ENCODE peak calls at places on chromosomes 12 and 14, in seven cellular contexts. E is naive thymus-derived CD8-positive, alpha-beta T cell; N is Daoy; R is renal cortical epithelial cell; D is CD8-positive, alpha-beta T cell; W is brain microvascular endothelial cell; X is pancreas. H is an unnamed sample.

GRCh38 chr12:122545855-122546254 is 18.8 kb downstream of the KNTC1 start:
- DNase-seq in E (no peak), N (no peak), R (no peak), D (no peak), W (no peak), X (no peak), H (no peak)

GRCh38 chr12:4302881-4303280 is 18.1 kb upstream of the TIGAR start:
- DNase-seq in E (no peak), N (no peak), R (no peak), D (no peak), W (no peak), X (no peak), H (no peak)

GRCh38 chr12:113591480-113591971 is 119.9 kb upstream of the LHX5 start:
- DNase-seq in E (no peak), N (peak; percentile 84), R (no peak), D (no peak), W (no peak), X (no peak), H (peak; percentile 51)

GRCh38 chr12:97288526-97288925 is 174.1 kb upstream of the RMST start:
- DNase-seq in E (no peak), N (no peak), R (no peak), D (no peak), W (no peak), X (no peak), H (no peak)

GRCh38 chr12:13156277-13156676 is 40.2 kb upstream of the EMP1 start:
- DNase-seq in E (no peak), N (no peak), R (no peak), D (no peak), W (peak; percentile 49), X (no peak), H (no peak)

GRCh38 chr12:98653866-98654493 is 8.9 kb downstream of the APAF1 start:
- DNase-seq in E (no peak), N (peak; percentile 46), R (peak; percentile 75), D (no peak), W (no peak), X (no peak), H (peak; percentile 51)

GRCh38 chr12:40312982-40313576 is 88.3 kb downstream of the LRRK2 start:
- DNase-seq in E (no peak), N (peak; percentile 2), R (peak; percentile 21), D (no peak), W (no peak), X (no peak), H (no peak)

GRCh38 chr12:98211914-98212695 is 303.3 kb upstream of the TMPO start:
- DNase-seq in E (no peak), N (peak; percentile 49), R (no peak), D (no peak), W (peak; percentile 13), X (no peak), H (no peak)

GRCh38 chr12:89346741-89347324 is 5.5 kb downstream of the DUSP6 start:
- DNase-seq in E (no peak), N (peak; percentile 72), R (peak; percentile 57), D (no peak), W (peak; percentile 68), X (no peak), H (no peak)

GRCh38 chr14:75981826-75982723 is at the start of gene TGFB3:
- DNase-seq in E (peak; percentile 64), N (peak; percentile 85), R (peak; percentile 82), D (peak; percentile 69), W (peak; percentile 88), X (peak; percentile 79), H (peak; percentile 86)

GRCh38 chr14:23520899-23521521 is 30.6 kb downstream of the ZFHX2 start:
- DNase-seq in E (no peak), N (no peak), R (no peak), D (no peak), W (no peak), X (no peak), H (no peak)

GRCh38 chr14:104114421-104115130 is 23.8 kb upstream of the KIF26A start:
- DNase-seq in E (no peak), N (peak; percentile 4), R (no peak), D (no peak), W (no peak), X (no peak), H (no peak)

GRCh38 chr12:6272300-6273208 is 37.9 kb upstream of the PLEKHG6 start:
- DNase-seq in E (no peak), N (peak; percentile 70), R (peak; percentile 92), D (no peak), W (no peak), X (no peak), H (no peak)

GRCh38 chr12:126483145-126484068 is 1418.2 kb downstream of the AACS start:
- DNase-seq in E (no peak), N (peak; percentile 19), R (peak; percentile 37), D (no peak), W (no peak), X (no peak), H (no peak)

GRCh38 chr14:34930591-34931069 is 52.2 kb upstream of the SRP54 start:
- DNase-seq in E (no peak), N (no peak), R (no peak), D (no peak), W (no peak), X (no peak), H (peak; percentile 8)

GRCh38 chr14:104334812-104335161 is 196.4 kb downstream of the KIF26A start:
- DNase-seq in E (no peak), N (no peak), R (no peak), D (no peak), W (no peak), X (no peak), H (no peak)

GRCh38 chr14:105839425-105840265 is 313.3 kb downstream of the TMEM121 start:
- DNase-seq in E (no peak), N (no peak), R (no peak), D (no peak), W (no peak), X (no peak), H (no peak)

GRCh38 chr14:72169521-72169920 is 237.3 kb downstream of the RGS6 start:
- DNase-seq in E (no peak), N (peak; percentile 7), R (no peak), D (no peak), W (peak; percentile 0), X (no peak), H (no peak)

GRCh38 chr12:44874981-44875416 is 1.1 kb downstream of the NELL2 start:
- DNase-seq in E (peak; percentile 14), N (peak; percentile 28), R (no peak), D (no peak), W (no peak), X (no peak), H (no peak)

GRCh38 chr14:84458881-84459280 is 1071.1 kb upstream of the FLRT2 start:
- DNase-seq in E (no peak), N (no peak), R (no peak), D (no peak), W (no peak), X (no peak), H (no peak)

GRCh38 chr12:3145546-3146310 is 68.5 kb downstream of the TSPAN9 start:
- DNase-seq in E (no peak), N (no peak), R (no peak), D (no peak), W (no peak), X (no peak), H (no peak)

GRCh38 chr12:128269108-128269713 is 2.2 kb downstream of the TMEM132C start:
- DNase-seq in E (no peak), N (no peak), R (no peak), D (no peak), W (no peak), X (no peak), H (no peak)

GRCh38 chr12:56081393-56082347 is 1.7 kb downstream of the ERBB3 start:
- DNase-seq in E (no peak), N (no peak), R (peak; percentile 46), D (no peak), W (no peak), X (peak; percentile 79), H (no peak)

GRCh38 chr12:26948309-26948708 is 10.0 kb downstream of the FGFR1OP2 start:
- DNase-seq in E (no peak), N (no peak), R (no peak), D (no peak), W (no peak), X (no peak), H (no peak)

H was measured in B cell.